ENCODE peak calls at places on chromosomes 5 and 9, in five cellular contexts. One of them, this sample, is unnamed.

GRCh38 chr9:38015267-38015666 is 53.8 kb downstream of the SHB start:
- DNase-seq in breast epithelium: no peak
- DNase-seq in astrocyte of the cerebellum: no peak
- DNase-seq in cardiac muscle cell: no peak
- DNase-seq in choroid plexus epithelial cell: no peak
- DNase-seq in this sample: no peak

GRCh38 chr9:126777733-126778132 is 27.1 kb upstream of the ZBTB43 start:
- DNase-seq in breast epithelium: no peak
- DNase-seq in astrocyte of the cerebellum: no peak
- DNase-seq in choroid plexus epithelial cell: no peak
- DNase-seq in cardiac muscle cell: no peak
- DNase-seq in this sample: no peak

GRCh38 chr5:159916841-159917761 is 819 bp downstream of the ADRA1B start:
- DNase-seq in cardiac muscle cell: no peak
- DNase-seq in astrocyte of the cerebellum: no peak
- DNase-seq in choroid plexus epithelial cell: no peak
- DNase-seq in breast epithelium: no peak
- DNase-seq in this sample: no peak

GRCh38 chr5:1512541-1513291 is 11.0 kb downstream of the LPCAT1 start:
- DNase-seq in cardiac muscle cell: no peak
- DNase-seq in choroid plexus epithelial cell: no peak
- DNase-seq in breast epithelium: no peak
- DNase-seq in astrocyte of the cerebellum: no peak
- DNase-seq in this sample: no peak

GRCh38 chr5:150653145-150653761 is 7.8 kb upstream of the MYOZ3 start:
- DNase-seq in cardiac muscle cell: peak
- DNase-seq in breast epithelium: no peak
- DNase-seq in astrocyte of the cerebellum: no peak
- DNase-seq in choroid plexus epithelial cell: peak
- DNase-seq in this sample: no peak

GRCh38 chr9:95025213-95026170 is 292.0 kb downstream of the FANCC start:
- DNase-seq in choroid plexus epithelial cell: peak
- DNase-seq in breast epithelium: no peak
- DNase-seq in cardiac muscle cell: peak
- DNase-seq in astrocyte of the cerebellum: peak
- DNase-seq in this sample: peak

GRCh38 chr9:88814521-88815101 is 176.7 kb upstream of the S1PR3 start:
- DNase-seq in breast epithelium: no peak
- DNase-seq in astrocyte of the cerebellum: no peak
- DNase-seq in cardiac muscle cell: peak
- DNase-seq in choroid plexus epithelial cell: no peak
- DNase-seq in this sample: no peak

GRCh38 chr5:107213025-107213424 is 457.7 kb downstream of the EFNA5 start:
- DNase-seq in choroid plexus epithelial cell: no peak
- DNase-seq in cardiac muscle cell: no peak
- DNase-seq in breast epithelium: no peak
- DNase-seq in astrocyte of the cerebellum: no peak
- DNase-seq in this sample: no peak

GRCh38 chr9:134377143-134377484 is 50.9 kb downstream of the RXRA start:
- DNase-seq in breast epithelium: no peak
- DNase-seq in astrocyte of the cerebellum: no peak
- DNase-seq in cardiac muscle cell: no peak
- DNase-seq in choroid plexus epithelial cell: no peak
- DNase-seq in this sample: no peak

GRCh38 chr5:165497707-165498106 is 1992.3 kb downstream of the MAT2B start:
- DNase-seq in astrocyte of the cerebellum: no peak
- DNase-seq in choroid plexus epithelial cell: peak
- DNase-seq in cardiac muscle cell: peak
- DNase-seq in breast epithelium: no peak
- DNase-seq in this sample: no peak

DNA sequence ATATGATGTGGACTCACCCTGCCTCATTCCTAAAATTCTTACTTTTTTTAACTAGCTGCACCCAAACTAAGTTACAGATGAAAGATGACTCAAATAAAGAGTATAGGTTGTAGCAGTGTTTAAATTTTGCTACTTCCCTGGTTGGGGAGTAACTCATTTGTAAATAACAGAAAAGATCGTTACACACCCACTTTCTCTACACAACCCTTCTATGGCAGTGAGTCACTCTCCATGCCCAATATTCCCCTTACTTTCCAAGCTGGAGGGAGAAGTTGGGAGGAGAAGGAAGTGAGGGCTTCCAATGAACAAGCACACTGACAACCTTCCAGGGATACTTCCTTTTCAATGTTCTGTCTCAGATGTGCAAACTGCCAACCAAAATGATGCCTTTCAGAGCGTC is 1.9 kb downstream of the RASEF start:
- DNase-seq in breast epithelium: no peak
- DNase-seq in astrocyte of the cerebellum: no peak
- DNase-seq in cardiac muscle cell: no peak
- DNase-seq in choroid plexus epithelial cell: no peak
- DNase-seq in this sample: no peak
- H3K4me3 ChIP-seq in breast epithelium: no peak
- H3K4me3 ChIP-seq in astrocyte of the cerebellum: no peak
- H3K4me3 ChIP-seq in cardiac muscle cell: no peak
- H3K4me3 ChIP-seq in choroid plexus epithelial cell: no peak
- H3K4me3 ChIP-seq in this sample: peak

GRCh38 chr5:65623482-65623881 is 651 bp downstream of the TRIM23 start:
- DNase-seq in breast epithelium: no peak
- DNase-seq in astrocyte of the cerebellum: no peak
- DNase-seq in choroid plexus epithelial cell: peak
- DNase-seq in cardiac muscle cell: no peak
- DNase-seq in this sample: no peak

GRCh38 chr5:65624570-65625555 is at the start of the genes SHLD3 and TRAPPC13:
- DNase-seq in cardiac muscle cell: peak
- DNase-seq in astrocyte of the cerebellum: peak
- DNase-seq in choroid plexus epithelial cell: peak
- DNase-seq in breast epithelium: peak
- DNase-seq in this sample: peak

GRCh38 chr5:65625743-65626142 is 916 bp downstream of the SHLD3 start:
- DNase-seq in cardiac muscle cell: no peak
- DNase-seq in astrocyte of the cerebellum: no peak
- DNase-seq in choroid plexus epithelial cell: no peak
- DNase-seq in breast epithelium: no peak
- DNase-seq in this sample: no peak

GRCh38 chr5:65620021-65620420 is 4.1 kb downstream of the TRIM23 start:
- DNase-seq in choroid plexus epithelial cell: peak
- DNase-seq in breast epithelium: no peak
- DNase-seq in astrocyte of the cerebellum: no peak
- DNase-seq in cardiac muscle cell: peak
- DNase-seq in this sample: no peak

DNA sequence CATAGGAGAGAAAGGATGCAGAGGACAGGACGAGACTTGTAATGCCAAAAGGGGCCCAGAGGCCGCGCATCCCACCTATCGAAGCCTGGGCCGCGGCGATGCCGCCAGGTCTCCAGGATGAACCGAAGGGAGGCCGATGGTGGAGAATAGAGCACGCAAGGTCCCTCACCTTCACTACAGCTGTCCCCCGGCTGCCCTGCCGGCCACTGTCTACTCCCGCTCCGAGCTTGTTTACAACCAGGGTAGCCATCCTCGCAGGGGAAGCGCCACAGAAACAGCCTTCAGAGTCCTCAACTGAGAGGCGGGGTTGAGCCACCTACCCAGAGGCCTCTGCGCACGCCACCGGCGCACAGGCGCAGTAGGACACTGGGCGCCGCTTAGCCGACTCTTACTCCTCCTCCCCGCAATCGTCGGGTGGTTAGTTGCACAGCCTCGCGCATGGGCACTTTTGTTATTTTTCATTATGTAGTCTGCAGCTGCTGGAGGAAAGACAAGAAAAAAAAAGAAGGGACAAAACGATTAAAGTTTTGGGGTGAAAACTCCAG is at the start of gene TRIM23:
- DNase-seq in astrocyte of the cerebellum: peak
- DNase-seq in breast epithelium: peak
- DNase-seq in cardiac muscle cell: peak
- DNase-seq in choroid plexus epithelial cell: peak
- DNase-seq in this sample: peak
- TF ChIP-seq CTCF in astrocyte of the cerebellum: no peak
- TF ChIP-seq CTCF in breast epithelium: no peak
- TF ChIP-seq CTCF in cardiac muscle cell: no peak
- TF ChIP-seq CTCF in choroid plexus epithelial cell: peak
- TF ChIP-seq CTCF in this sample: no peak

GRCh38 chr9:135955981-135956797 is 5.0 kb downstream of the UBAC1 start:
- DNase-seq in cardiac muscle cell: no peak
- DNase-seq in choroid plexus epithelial cell: no peak
- DNase-seq in astrocyte of the cerebellum: no peak
- DNase-seq in breast epithelium: no peak
- DNase-seq in this sample: no peak
- H3K4me3 ChIP-seq in cardiac muscle cell: no peak
- H3K4me3 ChIP-seq in choroid plexus epithelial cell: no peak
- H3K4me3 ChIP-seq in astrocyte of the cerebellum: no peak
- H3K4me3 ChIP-seq in breast epithelium: no peak
- H3K4me3 ChIP-seq in this sample: no peak

GRCh38 chr5:73301208-73302088 is 128.5 kb downstream of the TMEM174 start:
- DNase-seq in choroid plexus epithelial cell: no peak
- DNase-seq in cardiac muscle cell: no peak
- DNase-seq in astrocyte of the cerebellum: no peak
- DNase-seq in breast epithelium: no peak
- DNase-seq in this sample: no peak

GRCh38 chr5:73305386-73305785 is 132.4 kb downstream of the TMEM174 start:
- DNase-seq in astrocyte of the cerebellum: no peak
- DNase-seq in cardiac muscle cell: no peak
- DNase-seq in breast epithelium: no peak
- DNase-seq in choroid plexus epithelial cell: peak
- DNase-seq in this sample: no peak

GRCh38 chr5:73302797-73303138 is 129.8 kb downstream of the TMEM174 start:
- DNase-seq in breast epithelium: no peak
- DNase-seq in astrocyte of the cerebellum: no peak
- DNase-seq in cardiac muscle cell: no peak
- DNase-seq in choroid plexus epithelial cell: no peak
- DNase-seq in this sample: no peak

GRCh38 chr5:73304381-73304780 is 131.4 kb downstream of the TMEM174 start:
- DNase-seq in choroid plexus epithelial cell: no peak
- DNase-seq in cardiac muscle cell: no peak
- DNase-seq in astrocyte of the cerebellum: no peak
- DNase-seq in breast epithelium: no peak
- DNase-seq in this sample: no peak

DNA sequence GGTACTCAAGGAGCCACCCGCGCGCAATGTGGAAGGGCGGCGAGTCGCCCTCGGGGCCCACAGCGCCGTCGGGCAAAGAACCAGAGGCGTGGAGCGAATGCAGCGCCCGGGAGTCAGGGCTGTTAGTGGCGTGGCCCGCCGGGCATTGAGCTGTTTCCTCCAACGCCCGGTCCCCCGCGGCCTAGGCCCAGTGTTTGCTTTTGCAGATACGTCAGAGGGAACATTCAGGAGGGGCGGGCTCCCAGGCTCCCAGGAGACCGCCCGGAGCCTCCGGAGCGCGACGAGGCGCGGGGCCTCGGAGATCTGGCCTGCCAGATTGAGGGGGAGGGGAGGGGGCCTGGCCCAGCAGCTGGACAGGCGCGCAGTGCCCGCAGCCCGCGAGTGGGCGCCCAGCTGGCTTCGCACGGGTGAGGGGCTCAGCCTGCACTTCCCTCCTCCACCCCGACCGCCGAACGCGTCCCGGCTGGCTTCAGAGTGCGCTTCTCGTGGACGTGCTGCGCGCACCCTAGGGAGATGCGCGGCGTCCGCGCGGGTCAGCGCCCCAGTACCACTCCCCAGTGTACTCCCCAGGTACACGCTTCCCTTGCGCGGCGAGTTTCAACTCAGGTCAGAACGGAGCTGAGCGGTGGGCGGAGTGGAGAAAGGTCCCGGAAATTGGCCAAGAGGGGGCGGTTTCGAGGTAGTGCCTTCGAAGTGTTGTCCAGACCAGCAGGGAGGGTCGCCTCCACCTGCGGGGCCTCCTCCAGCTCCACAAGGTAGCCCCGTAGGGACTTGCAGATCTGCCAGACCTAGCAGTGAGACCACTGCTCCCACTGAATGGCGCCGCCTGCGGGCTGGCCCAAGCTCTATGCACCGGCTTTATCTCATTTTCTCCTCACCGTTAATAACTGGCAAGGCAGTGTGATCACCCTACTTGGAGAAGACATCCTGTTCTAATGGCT is 130.4 kb downstream of the TMEM174 start:
- DNase-seq in breast epithelium: no peak
- DNase-seq in choroid plexus epithelial cell: peak
- DNase-seq in astrocyte of the cerebellum: no peak
- DNase-seq in cardiac muscle cell: no peak
- DNase-seq in this sample: no peak
- TF ChIP-seq CTCF in breast epithelium: no peak
- TF ChIP-seq CTCF in choroid plexus epithelial cell: peak
- TF ChIP-seq CTCF in astrocyte of the cerebellum: peak
- TF ChIP-seq CTCF in cardiac muscle cell: peak
- TF ChIP-seq CTCF in this sample: no peak

GRCh38 chr5:177366528-177367322 is 9.0 kb downstream of the RGS14 start:
- DNase-seq in cardiac muscle cell: peak
- DNase-seq in choroid plexus epithelial cell: peak
- DNase-seq in breast epithelium: peak
- DNase-seq in astrocyte of the cerebellum: peak
- DNase-seq in this sample: no peak
- H3K4me3 ChIP-seq in cardiac muscle cell: peak
- H3K4me3 ChIP-seq in choroid plexus epithelial cell: peak
- H3K4me3 ChIP-seq in breast epithelium: peak
- H3K4me3 ChIP-seq in astrocyte of the cerebellum: peak
- H3K4me3 ChIP-seq in this sample: peak

DNA sequence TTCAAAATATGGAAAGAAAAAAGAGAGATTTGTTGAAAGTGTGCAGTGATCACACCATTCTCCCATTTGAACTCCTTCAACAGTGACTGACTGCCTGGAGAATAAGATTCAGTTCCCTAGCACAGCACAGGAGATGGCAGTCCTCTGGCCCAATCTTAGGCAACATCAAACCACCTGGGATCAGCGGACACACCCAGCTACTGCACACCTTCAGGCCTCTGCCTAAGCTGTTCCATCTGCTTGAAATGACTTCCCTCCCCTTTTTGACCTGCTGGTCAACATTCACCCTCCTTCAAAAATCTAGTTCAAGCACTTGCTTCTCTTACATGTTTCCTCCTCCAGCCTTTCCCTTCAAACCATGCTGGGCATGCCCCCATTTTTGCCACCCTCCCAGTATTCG is 4.5 kb downstream of the MAPK9 start:
- DNase-seq in cardiac muscle cell: no peak
- DNase-seq in choroid plexus epithelial cell: no peak
- DNase-seq in astrocyte of the cerebellum: no peak
- DNase-seq in breast epithelium: no peak
- DNase-seq in this sample: no peak
- TF ChIP-seq CTCF in cardiac muscle cell: no peak
- TF ChIP-seq CTCF in choroid plexus epithelial cell: no peak
- TF ChIP-seq CTCF in astrocyte of the cerebellum: no peak
- TF ChIP-seq CTCF in breast epithelium: no peak
- TF ChIP-seq CTCF in this sample: no peak

DNA sequence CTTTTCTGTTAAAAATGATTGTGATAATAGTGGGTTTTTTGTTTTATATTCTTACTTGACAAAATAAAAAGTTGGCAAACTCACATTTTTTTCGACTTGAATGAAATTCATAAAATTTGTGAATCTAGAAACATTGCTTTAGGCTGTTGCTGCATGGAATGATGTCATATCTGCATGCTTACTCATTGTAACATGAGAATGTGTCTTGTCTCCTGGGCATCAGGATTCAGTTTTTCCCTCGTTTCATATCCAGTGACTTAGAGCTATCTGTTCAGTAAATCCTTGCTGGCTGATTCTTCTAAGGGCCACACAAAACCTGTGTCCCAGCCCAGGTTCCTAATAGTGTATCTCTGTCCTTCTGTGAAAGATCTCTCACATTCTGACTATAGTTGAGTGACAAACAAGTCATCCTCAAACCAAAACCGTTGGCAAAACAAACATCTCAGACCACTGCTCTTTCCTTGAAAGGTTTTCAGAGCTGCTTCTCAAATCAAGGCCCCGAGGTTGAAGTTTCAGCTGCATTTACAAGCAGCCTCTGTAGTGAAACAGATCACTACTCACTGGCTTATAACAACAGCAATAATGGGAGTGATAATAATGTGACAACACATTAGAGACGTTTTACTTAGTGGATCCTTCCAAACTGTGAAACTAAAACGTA is 95.0 kb downstream of the NPR3 start:
- DNase-seq in astrocyte of the cerebellum: peak
- DNase-seq in choroid plexus epithelial cell: peak
- DNase-seq in breast epithelium: no peak
- DNase-seq in cardiac muscle cell: peak
- DNase-seq in this sample: no peak
- H3K4me3 ChIP-seq in astrocyte of the cerebellum: no peak
- H3K4me3 ChIP-seq in choroid plexus epithelial cell: no peak
- H3K4me3 ChIP-seq in breast epithelium: no peak
- H3K4me3 ChIP-seq in cardiac muscle cell: no peak
- H3K4me3 ChIP-seq in this sample: no peak